ENCODE peak calls at places on chromosomes 6 and 20, in six cellular contexts. One of them, this sample, is unnamed.
A peak's percentile ranks its signal among the peaks of the same experiment; 100 is the strongest.

GRCh38 chr6:140956567-140957306 is 1176.0 kb upstream of the GJE1 start:
- DNase-seq in breast epithelium: no peak
- DNase-seq in vagina: no peak
- DNase-seq in sigmoid colon: no peak
- DNase-seq in stomach: no peak
- DNase-seq in GM12892: no peak
- DNase-seq in this sample: no peak

GRCh38 chr6:135438907-135439535 is 58.5 kb downstream of the AHI1 start:
- DNase-seq in breast epithelium: no peak
- DNase-seq in vagina: no peak
- DNase-seq in sigmoid colon: no peak
- DNase-seq in stomach: no peak
- DNase-seq in GM12892: no peak
- DNase-seq in this sample: no peak

GRCh38 chr6:72955666-72956065 is 269.6 kb downstream of the KHDC1L start:
- DNase-seq in breast epithelium: no peak
- DNase-seq in vagina: no peak
- DNase-seq in sigmoid colon: no peak
- DNase-seq in stomach: no peak
- DNase-seq in GM12892: no peak
- DNase-seq in this sample: no peak

GRCh38 chr6:40685771-40686170 is 98.6 kb upstream of the LRFN2 start:
- DNase-seq in breast epithelium: no peak
- DNase-seq in vagina: no peak
- DNase-seq in sigmoid colon: no peak
- DNase-seq in stomach: peak; percentile 55
- DNase-seq in GM12892: no peak
- DNase-seq in this sample: peak; percentile 19

GRCh38 chr6:160027076-160027475 is 58.2 kb downstream of the IGF2R start:
- DNase-seq in breast epithelium: no peak
- DNase-seq in vagina: no peak
- DNase-seq in sigmoid colon: no peak
- DNase-seq in stomach: no peak
- DNase-seq in GM12892: no peak
- DNase-seq in this sample: no peak

GRCh38 chr20:52082612-52083011 is 109.0 kb downstream of the ZFP64 start:
- DNase-seq in breast epithelium: no peak
- DNase-seq in vagina: no peak
- DNase-seq in sigmoid colon: no peak
- DNase-seq in stomach: no peak
- DNase-seq in GM12892: no peak
- DNase-seq in this sample: no peak

GRCh38 chr20:59835448-59836395 is 97.7 kb downstream of the SYCP2 start:
- DNase-seq in breast epithelium: no peak
- DNase-seq in vagina: no peak
- DNase-seq in sigmoid colon: peak; percentile 67
- DNase-seq in stomach: no peak
- DNase-seq in GM12892: no peak
- DNase-seq in this sample: peak; percentile 72

GRCh38 chr6:34511214-34511922 is 44.8 kb downstream of the SPDEF start:
- DNase-seq in breast epithelium: no peak
- DNase-seq in vagina: no peak
- DNase-seq in sigmoid colon: no peak
- DNase-seq in stomach: no peak
- DNase-seq in GM12892: no peak
- DNase-seq in this sample: no peak

GRCh38 chr6:14217728-14218637 is 100.4 kb downstream of the CD83 start:
- DNase-seq in breast epithelium: no peak
- DNase-seq in vagina: no peak
- DNase-seq in sigmoid colon: no peak
- DNase-seq in stomach: peak; percentile 69
- DNase-seq in GM12892: no peak
- DNase-seq in this sample: no peak

GRCh38 chr6:138307816-138308727 is 69.6 kb upstream of the SMIM28 start:
- DNase-seq in breast epithelium: no peak
- DNase-seq in vagina: no peak
- DNase-seq in sigmoid colon: peak; percentile 79
- DNase-seq in stomach: peak; percentile 47
- DNase-seq in GM12892: no peak
- DNase-seq in this sample: no peak

GRCh38 chr20:8248051-8248450 is 116.0 kb downstream of the PLCB1 start:
- DNase-seq in breast epithelium: no peak
- DNase-seq in vagina: no peak
- DNase-seq in sigmoid colon: no peak
- DNase-seq in stomach: no peak
- DNase-seq in GM12892: no peak
- DNase-seq in this sample: no peak

GRCh38 chr6:128899651-128900050 is 16.7 kb downstream of the LAMA2 start:
- DNase-seq in breast epithelium: no peak
- DNase-seq in vagina: no peak
- DNase-seq in sigmoid colon: no peak
- DNase-seq in stomach: no peak
- DNase-seq in GM12892: no peak
- DNase-seq in this sample: no peak

GRCh38 chr6:139708342-139709199 is 334.1 kb upstream of the CITED2 start:
- DNase-seq in breast epithelium: no peak
- DNase-seq in vagina: no peak
- DNase-seq in sigmoid colon: no peak
- DNase-seq in stomach: no peak
- DNase-seq in GM12892: no peak
- DNase-seq in this sample: no peak

GRCh38 chr6:134424131-134424794 is 106.4 kb upstream of the SGK1 start:
- DNase-seq in breast epithelium: no peak
- DNase-seq in vagina: no peak
- DNase-seq in sigmoid colon: no peak
- DNase-seq in stomach: no peak
- DNase-seq in GM12892: no peak
- DNase-seq in this sample: no peak

GRCh38 chr20:1108437-1108920 is 9.9 kb upstream of the PSMF1 start:
- DNase-seq in breast epithelium: no peak
- DNase-seq in vagina: no peak
- DNase-seq in sigmoid colon: no peak
- DNase-seq in stomach: peak; percentile 63
- DNase-seq in GM12892: peak; percentile 32
- DNase-seq in this sample: peak; percentile 81

GRCh38 chr6:65818576-65818975 is 111.5 kb upstream of the EYS start:
- DNase-seq in breast epithelium: no peak
- DNase-seq in vagina: no peak
- DNase-seq in sigmoid colon: no peak
- DNase-seq in stomach: no peak
- DNase-seq in GM12892: no peak
- DNase-seq in this sample: no peak

GRCh38 chr6:2710412-2710811 is 40.3 kb downstream of the MYLK4 start:
- DNase-seq in breast epithelium: no peak
- DNase-seq in vagina: no peak
- DNase-seq in sigmoid colon: no peak
- DNase-seq in stomach: no peak
- DNase-seq in GM12892: no peak
- DNase-seq in this sample: no peak

GRCh38 chr6:139765825-139766285 is 391.4 kb upstream of the CITED2 start:
- DNase-seq in breast epithelium: no peak
- DNase-seq in vagina: no peak
- DNase-seq in sigmoid colon: no peak
- DNase-seq in stomach: no peak
- DNase-seq in GM12892: no peak
- DNase-seq in this sample: no peak

GRCh38 chr20:41005361-41005729 is 23.3 kb upstream of the TOP1 start:
- DNase-seq in breast epithelium: peak; percentile 93
- DNase-seq in vagina: no peak
- DNase-seq in sigmoid colon: peak; percentile 97
- DNase-seq in stomach: peak; percentile 94
- DNase-seq in GM12892: no peak
- DNase-seq in this sample: no peak

GRCh38 chr6:54595844-54596243 is 250.7 kb upstream of the FAM83B start:
- DNase-seq in breast epithelium: no peak
- DNase-seq in vagina: no peak
- DNase-seq in sigmoid colon: no peak
- DNase-seq in stomach: no peak
- DNase-seq in GM12892: no peak
- DNase-seq in this sample: no peak

GRCh38 chr6:90221403-90221802 is 75.2 kb downstream of the BACH2 start:
- DNase-seq in breast epithelium: no peak
- DNase-seq in vagina: no peak
- DNase-seq in sigmoid colon: no peak
- DNase-seq in stomach: no peak
- DNase-seq in GM12892: no peak
- DNase-seq in this sample: no peak

GRCh38 chr6:125258651-125259353 is 43.0 kb downstream of the HDDC2 start:
- DNase-seq in breast epithelium: no peak
- DNase-seq in vagina: no peak
- DNase-seq in sigmoid colon: no peak
- DNase-seq in stomach: no peak
- DNase-seq in GM12892: no peak
- DNase-seq in this sample: no peak

GRCh38 chr20:63640086-63640485 is 13.1 kb downstream of the STMN3 start:
- DNase-seq in breast epithelium: no peak
- DNase-seq in vagina: no peak
- DNase-seq in sigmoid colon: no peak
- DNase-seq in stomach: no peak
- DNase-seq in GM12892: no peak
- DNase-seq in this sample: peak; percentile 86

GRCh38 chr6:153465050-153465449 is 334.0 kb upstream of the RGS17 start:
- DNase-seq in breast epithelium: no peak
- DNase-seq in vagina: no peak
- DNase-seq in sigmoid colon: no peak
- DNase-seq in stomach: no peak
- DNase-seq in GM12892: no peak
- DNase-seq in this sample: no peak

GRCh38 chr20:13671500-13672288 is 33.0 kb upstream of the TASP1 start:
- DNase-seq in breast epithelium: peak; percentile 33
- DNase-seq in vagina: no peak
- DNase-seq in sigmoid colon: no peak
- DNase-seq in stomach: no peak
- DNase-seq in GM12892: no peak
- DNase-seq in this sample: no peak

GRCh38 chr20:36482044-36482473 is 59.3 kb upstream of the MYL9 start:
- DNase-seq in breast epithelium: no peak
- DNase-seq in vagina: no peak
- DNase-seq in sigmoid colon: no peak
- DNase-seq in stomach: peak; percentile 61
- DNase-seq in GM12892: no peak
- DNase-seq in this sample: no peak

GRCh38 chr6:132084811-132085509 is 133.8 kb upstream of the CCN2 start:
- DNase-seq in breast epithelium: no peak
- DNase-seq in vagina: no peak
- DNase-seq in sigmoid colon: no peak
- DNase-seq in stomach: no peak
- DNase-seq in GM12892: no peak
- DNase-seq in this sample: no peak

DNA sequence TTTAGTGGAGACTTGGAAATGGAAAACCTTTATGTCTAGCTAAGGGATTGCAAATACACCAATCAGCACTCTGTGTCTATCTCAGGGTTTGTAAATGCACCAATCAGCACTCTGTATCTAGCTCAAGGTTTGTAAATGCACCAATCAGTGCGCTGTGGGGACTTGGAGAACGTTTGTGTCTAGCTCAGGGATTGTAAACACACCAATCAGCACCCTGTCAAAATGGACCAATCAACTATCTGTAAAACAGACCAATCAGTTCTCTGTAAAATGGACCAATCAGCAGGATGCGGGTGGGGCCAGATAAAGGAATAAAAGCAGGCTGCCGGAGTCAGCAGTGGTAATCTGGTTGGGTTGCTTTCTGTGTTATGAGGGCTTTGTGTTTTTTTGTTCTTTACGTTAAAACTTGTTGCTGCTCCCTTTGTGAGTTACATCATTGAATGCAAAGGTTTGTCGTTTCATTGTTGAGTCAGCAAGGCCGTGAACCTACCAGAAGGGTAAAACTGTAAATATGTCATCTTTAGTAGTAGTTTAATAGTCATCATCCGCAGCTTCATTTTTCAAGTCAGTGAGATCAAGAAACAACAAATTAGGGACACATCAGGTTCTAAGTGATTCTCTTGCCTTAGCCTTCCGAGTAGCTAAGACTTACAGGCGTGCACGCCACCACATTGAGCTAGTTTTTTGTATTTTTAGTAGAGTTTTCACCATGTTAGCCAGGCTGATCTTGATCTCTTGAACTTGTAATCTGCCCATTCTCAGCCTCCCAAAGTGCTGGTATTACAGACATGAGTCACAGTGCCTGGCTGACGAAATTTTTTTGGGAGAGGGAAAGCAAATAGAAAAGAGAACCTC is 22.7 kb upstream of the NUP153 start:
- DNase-seq in breast epithelium: no peak
- DNase-seq in vagina: no peak
- DNase-seq in sigmoid colon: no peak
- DNase-seq in stomach: no peak
- DNase-seq in GM12892: no peak
- DNase-seq in this sample: no peak
- TF ChIP-seq POLR2A in breast epithelium: no peak
- TF ChIP-seq POLR2A in vagina: no peak
- TF ChIP-seq POLR2A in sigmoid colon: no peak
- TF ChIP-seq POLR2A in stomach: no peak
- TF ChIP-seq POLR2A in GM12892: no peak
- TF ChIP-seq POLR2A in this sample: no peak

GRCh38 chr6:116010400-116011095 is 50.1 kb downstream of the FRK start:
- DNase-seq in breast epithelium: peak; percentile 61
- DNase-seq in vagina: no peak
- DNase-seq in sigmoid colon: peak; percentile 70
- DNase-seq in stomach: peak; percentile 75
- DNase-seq in GM12892: no peak
- DNase-seq in this sample: peak; percentile 73

GRCh38 chr6:116012471-116012949 is 48.2 kb downstream of the FRK start:
- DNase-seq in breast epithelium: no peak
- DNase-seq in vagina: no peak
- DNase-seq in sigmoid colon: no peak
- DNase-seq in stomach: peak; percentile 32
- DNase-seq in GM12892: no peak
- DNase-seq in this sample: no peak

GRCh38 chr6:116011096-116011401 is 49.6 kb downstream of the FRK start:
- DNase-seq in breast epithelium: no peak
- DNase-seq in vagina: no peak
- DNase-seq in sigmoid colon: no peak
- DNase-seq in stomach: no peak
- DNase-seq in GM12892: no peak
- DNase-seq in this sample: no peak

GRCh38 chr6:116011520-116011919 is 49.2 kb downstream of the FRK start:
- DNase-seq in breast epithelium: peak; percentile 24
- DNase-seq in vagina: no peak
- DNase-seq in sigmoid colon: no peak
- DNase-seq in stomach: no peak
- DNase-seq in GM12892: no peak
- DNase-seq in this sample: no peak

GRCh38 chr6:116012966-116013365 is 47.7 kb downstream of the FRK start:
- DNase-seq in breast epithelium: no peak
- DNase-seq in vagina: no peak
- DNase-seq in sigmoid colon: no peak
- DNase-seq in stomach: no peak
- DNase-seq in GM12892: no peak
- DNase-seq in this sample: no peak
- TF ChIP-seq POLR2AphosphoS5 in breast epithelium: no peak
- TF ChIP-seq POLR2AphosphoS5 in vagina: no peak
- TF ChIP-seq POLR2AphosphoS5 in sigmoid colon: no peak
- TF ChIP-seq POLR2AphosphoS5 in stomach: no peak
- TF ChIP-seq POLR2AphosphoS5 in GM12892: no peak
- TF ChIP-seq POLR2AphosphoS5 in this sample: no peak

GRCh38 chr6:131063028-131063763 is at the start of gene EPB41L2:
- DNase-seq in breast epithelium: peak; percentile 56
- DNase-seq in vagina: no peak
- DNase-seq in sigmoid colon: peak; percentile 94
- DNase-seq in stomach: peak; percentile 86
- DNase-seq in GM12892: peak; percentile 56
- DNase-seq in this sample: peak; percentile 95
- TF ChIP-seq POLR2A in breast epithelium: no peak
- TF ChIP-seq POLR2A in vagina: peak; percentile 78
- TF ChIP-seq POLR2A in sigmoid colon: peak; percentile 67
- TF ChIP-seq POLR2A in stomach: no peak
- TF ChIP-seq POLR2A in GM12892: peak; percentile 67
- TF ChIP-seq POLR2A in this sample: no peak

GRCh38 chr6:19995575-19996257 is 158.5 kb downstream of the ID4 start:
- DNase-seq in breast epithelium: no peak
- DNase-seq in vagina: no peak
- DNase-seq in sigmoid colon: no peak
- DNase-seq in stomach: no peak
- DNase-seq in GM12892: no peak
- DNase-seq in this sample: no peak
- TF ChIP-seq POLR2AphosphoS5 in breast epithelium: no peak
- TF ChIP-seq POLR2AphosphoS5 in vagina: no peak
- TF ChIP-seq POLR2AphosphoS5 in sigmoid colon: no peak
- TF ChIP-seq POLR2AphosphoS5 in stomach: no peak
- TF ChIP-seq POLR2AphosphoS5 in GM12892: no peak
- TF ChIP-seq POLR2AphosphoS5 in this sample: no peak